ENCODE peak calls at places on chromosomes 7 and 10, in eight cellular contexts. W is body of pancreas; Q is AG04450; F is activated CD8-positive, alpha-beta T cell treated with anti-CD3 and anti-CD28 coated beads, Interleukin-2, amount 10 ng/mL, durations not matched to agents 7 days and 5 days; R is lung microvascular endothelial cell; E is non-pigmented ciliary epithelial cell; V is trophoblast cell; X is right cardiac atrium. Y is an unnamed sample.

GRCh38 chr10:128540806-128541739 is 414.9 kb upstream of the MKI67 start:
- DNase-seq in F (no peak), E (no peak), W (peak), R (no peak), X (peak), Q (no peak), V (peak), Y (no peak)

GRCh38 chr7:52077571-52077970 is 761.0 kb upstream of the COBL start:
- DNase-seq in F (no peak), W (no peak), R (no peak), V (no peak), E (no peak), X (no peak), Q (no peak), Y (no peak)

GRCh38 chr7:104123786-104124185 is 84.0 kb downstream of the ORC5 start:
- DNase-seq in Q (no peak), W (no peak), E (peak), V (peak), X (no peak), F (no peak), R (peak), Y (no peak)

GRCh38 chr10:111933937-111934336 is 249.6 kb downstream of the GPAM start:
- DNase-seq in Q (no peak), W (no peak), F (no peak), E (no peak), V (no peak), R (no peak), X (no peak), Y (no peak)

GRCh38 chr10:60762554-60762953 is 15.7 kb upstream of the CDK1 start:
- DNase-seq in F (no peak), X (no peak), E (no peak), Q (no peak), V (no peak), W (no peak), R (no peak), Y (no peak)

GRCh38 chr7:124796771-124797170 is 31.2 kb upstream of the GPR37 start:
- DNase-seq in R (no peak), W (no peak), V (peak), E (no peak), Q (no peak), X (no peak), F (no peak), Y (no peak)

GRCh38 chr7:33130184-33130583 is 820 bp downstream of the BBS9 start:
- DNase-seq in W (no peak), Q (no peak), R (peak), E (no peak), F (peak), X (no peak), V (no peak), Y (no peak)

GRCh38 chr10:63083904-63084689 is 49.0 kb upstream of the NRBF2 start:
- DNase-seq in V (peak), X (peak), F (peak), Q (peak), W (peak), E (peak), R (peak), Y (no peak)

GRCh38 chr7:124996778-124997177 is 67.2 kb upstream of the POT1 start:
- DNase-seq in E (no peak), Q (no peak), W (no peak), R (no peak), X (no peak), V (peak), F (no peak), Y (no peak)

GRCh38 chr10:87818505-87819273 is 663 bp upstream of the ATAD1 start:
- DNase-seq in R (peak), Q (no peak), W (peak), V (peak), E (no peak), F (peak), X (peak), Y (no peak)

GRCh38 chr10:70158113-70158512 is 11.6 kb upstream of the TYSND1 start:
- DNase-seq in F (no peak), V (peak), E (no peak), W (no peak), Q (no peak), R (no peak), X (no peak), Y (no peak)